ENCODE peak calls at places on chromosomes 1 and 21, in five cellular contexts. One of them, this sample, is unnamed.
A peak's percentile ranks its signal among the peaks of the same experiment; 100 is the strongest.

GRCh38 chr1:220843481-220844011 is 35.7 kb upstream of the HLX start:
- DNase-seq in suprapubic skin: no peak
- DNase-seq in stomach: no peak
- DNase-seq in tibial nerve: peak; percentile 21
- DNase-seq in esophagus squamous epithelium: no peak
- DNase-seq in this sample: no peak

GRCh38 chr1:110524311-110525249 is 5.6 kb upstream of the KCNA10 start:
- DNase-seq in stomach: peak; percentile 38
- DNase-seq in suprapubic skin: no peak
- DNase-seq in tibial nerve: no peak
- DNase-seq in esophagus squamous epithelium: no peak
- DNase-seq in this sample: no peak

GRCh38 chr1:117932576-117932975 is 3.0 kb downstream of the WDR3 start:
- DNase-seq in stomach: no peak
- DNase-seq in suprapubic skin: no peak
- DNase-seq in esophagus squamous epithelium: no peak
- DNase-seq in tibial nerve: no peak
- DNase-seq in this sample: no peak

GRCh38 chr21:45309069-45309521 is 21.4 kb upstream of the POFUT2 start:
- DNase-seq in stomach: peak; percentile 47
- DNase-seq in suprapubic skin: peak; percentile 76
- DNase-seq in tibial nerve: no peak
- DNase-seq in esophagus squamous epithelium: no peak
- DNase-seq in this sample: peak; percentile 89

GRCh38 chr1:190479028-190479427 is 1.4 kb upstream of the BRINP3 start:
- DNase-seq in suprapubic skin: no peak
- DNase-seq in tibial nerve: no peak
- DNase-seq in stomach: no peak
- DNase-seq in esophagus squamous epithelium: no peak
- DNase-seq in this sample: no peak

GRCh38 chr1:25799758-25800537 is at the start of gene SELENON:
- DNase-seq in suprapubic skin: no peak
- DNase-seq in stomach: peak; percentile 60
- DNase-seq in esophagus squamous epithelium: no peak
- DNase-seq in tibial nerve: no peak
- DNase-seq in this sample: peak; percentile 79

GRCh38 chr1:11138952-11139351 is 39.3 kb upstream of the EXOSC10 start:
- DNase-seq in suprapubic skin: no peak
- DNase-seq in stomach: no peak
- DNase-seq in tibial nerve: no peak
- DNase-seq in esophagus squamous epithelium: no peak
- DNase-seq in this sample: no peak

GRCh38 chr1:244049142-244049968 is 1.7 kb upstream of the ZBTB18 start:
- DNase-seq in esophagus squamous epithelium: no peak
- DNase-seq in suprapubic skin: no peak
- DNase-seq in stomach: no peak
- DNase-seq in tibial nerve: no peak
- DNase-seq in this sample: peak; percentile 91

GRCh38 chr1:237324226-237324625 is 282.2 kb downstream of the RYR2 start:
- DNase-seq in tibial nerve: no peak
- DNase-seq in esophagus squamous epithelium: no peak
- DNase-seq in suprapubic skin: no peak
- DNase-seq in stomach: no peak
- DNase-seq in this sample: no peak

GRCh38 chr1:191993549-191993948 is 164.7 kb upstream of the RGS18 start:
- DNase-seq in tibial nerve: no peak
- DNase-seq in suprapubic skin: no peak
- DNase-seq in esophagus squamous epithelium: no peak
- DNase-seq in stomach: no peak
- DNase-seq in this sample: no peak
- TF ChIP-seq CTCF in tibial nerve: no peak
- TF ChIP-seq CTCF in suprapubic skin: no peak
- TF ChIP-seq CTCF in esophagus squamous epithelium: no peak
- TF ChIP-seq CTCF in stomach: no peak
- TF ChIP-seq CTCF in this sample: no peak

GRCh38 chr1:16226495-16227179 is 10.3 kb downstream of the CPLANE2 start:
- DNase-seq in tibial nerve: no peak
- DNase-seq in stomach: peak; percentile 80
- DNase-seq in esophagus squamous epithelium: no peak
- DNase-seq in suprapubic skin: peak; percentile 57
- DNase-seq in this sample: peak; percentile 89
- TF ChIP-seq POLR2A in tibial nerve: no peak
- TF ChIP-seq POLR2A in stomach: no peak
- TF ChIP-seq POLR2A in esophagus squamous epithelium: no peak
- TF ChIP-seq POLR2A in suprapubic skin: no peak
- TF ChIP-seq POLR2A in this sample: no peak

DNA sequence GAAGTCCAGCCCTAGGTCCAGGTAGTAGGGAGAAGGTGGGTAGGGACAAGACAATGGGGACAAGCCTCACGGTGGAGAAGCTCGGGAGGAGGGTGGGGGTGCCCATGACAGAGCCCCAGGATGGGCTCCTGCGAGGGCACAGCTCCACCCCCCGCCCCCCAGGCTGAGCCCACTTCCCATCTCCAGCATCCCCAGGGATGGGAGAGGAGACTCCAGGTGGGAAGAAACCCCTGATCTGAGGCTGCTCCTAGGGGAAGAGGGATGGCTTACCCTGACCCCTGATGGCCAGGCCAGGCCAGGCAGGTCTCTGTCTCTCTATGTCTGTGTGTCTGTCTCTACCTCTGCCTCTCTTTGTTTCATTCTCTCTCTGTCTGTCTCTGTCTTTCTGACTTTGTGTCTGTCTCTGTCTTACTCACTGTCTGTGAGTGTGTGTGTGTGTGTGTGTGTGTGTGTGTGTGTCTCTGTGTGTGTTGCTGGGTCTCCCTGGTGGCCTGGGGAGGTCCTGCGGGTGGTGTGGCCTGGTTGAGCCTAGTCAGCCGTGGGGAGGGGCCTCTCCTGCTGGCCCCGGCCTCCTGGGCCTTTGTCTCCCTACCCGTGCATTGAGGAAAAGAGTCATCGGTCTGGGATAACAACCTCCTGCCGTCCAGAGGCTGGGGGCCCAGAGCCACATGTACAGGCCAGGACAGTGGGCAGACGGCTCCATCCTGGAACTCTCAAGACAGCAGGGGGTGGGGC is 45.7 kb downstream of the WNT9A start:
- DNase-seq in tibial nerve: no peak
- DNase-seq in suprapubic skin: peak; percentile 58
- DNase-seq in esophagus squamous epithelium: no peak
- DNase-seq in stomach: no peak
- DNase-seq in this sample: no peak
- TF ChIP-seq CTCF in tibial nerve: no peak
- TF ChIP-seq CTCF in suprapubic skin: no peak
- TF ChIP-seq CTCF in esophagus squamous epithelium: no peak
- TF ChIP-seq CTCF in stomach: no peak
- TF ChIP-seq CTCF in this sample: no peak

GRCh38 chr1:114510235-114511047 is 562 bp downstream of the TRIM33 start:
- DNase-seq in stomach: peak; percentile 62
- DNase-seq in tibial nerve: peak; percentile 14
- DNase-seq in esophagus squamous epithelium: no peak
- DNase-seq in suprapubic skin: peak; percentile 78
- DNase-seq in this sample: no peak
- TF ChIP-seq POLR2A in stomach: no peak
- TF ChIP-seq POLR2A in tibial nerve: no peak
- TF ChIP-seq POLR2A in esophagus squamous epithelium: no peak
- TF ChIP-seq POLR2A in suprapubic skin: no peak
- TF ChIP-seq POLR2A in this sample: no peak

GRCh38 chr1:23210351-23210785 is 6.9 kb downstream of the HTR1D start:
- DNase-seq in esophagus squamous epithelium: no peak
- DNase-seq in stomach: no peak
- DNase-seq in tibial nerve: no peak
- DNase-seq in suprapubic skin: no peak
- DNase-seq in this sample: no peak
- TF ChIP-seq CTCF in esophagus squamous epithelium: no peak
- TF ChIP-seq CTCF in stomach: no peak
- TF ChIP-seq CTCF in tibial nerve: no peak
- TF ChIP-seq CTCF in suprapubic skin: no peak
- TF ChIP-seq CTCF in this sample: no peak